ENCODE peak calls at places on chromosomes 4 and X, in four cellular contexts. W, R, O and L are unnamed samples. For H3K4me1, the result is how much of the 10 kb centered on the place peaks cover.

GRCh38 chr4:48196758-48197504 is 62.9 kb upstream of the TXK start:
- DNase-seq in W (no peak), R (no peak), O (no peak), L (no peak)

GRCh38 chrX:41739871-41740270 is 15.9 kb downstream of the GPR82 start:
- DNase-seq in W (no peak), R (no peak), O (no peak), L (no peak)

GRCh38 chrX:35340451-35340850 is 397.9 kb downstream of the FAM47B start:
- DNase-seq in W (no peak), R (no peak), O (no peak), L (no peak)

GRCh38 chr4:182277402-182277801 is 34.2 kb downstream of the TENM3 start:
- DNase-seq in W (no peak), R (no peak), O (no peak), L (no peak)

GRCh38 chr4:93719552-93719951 is 109.0 kb upstream of the ATOH1 start:
- DNase-seq in W (no peak), R (no peak), O (no peak), L (no peak)

GRCh38 chr4:159103406-159104131 is 690 bp downstream of the RAPGEF2 start:
- DNase-seq in W (peak), R (peak), O (peak), L (no peak)

GRCh38 chrX:55033429-55033828 is 2.7 kb upstream of the ALAS2 start:
- DNase-seq in W (no peak), R (no peak), O (no peak), L (no peak)

GRCh38 chr4:172127168-172127567 is 314.0 kb downstream of the GALNTL6 start:
- DNase-seq in W (no peak), R (no peak), O (no peak), L (no peak)

GRCh38 chrX:108584617-108585211 is 145.1 kb downstream of the COL4A5 start:
- DNase-seq in W (no peak), R (no peak), O (no peak), L (no peak)

GRCh38 chrX:136674270-136674986 is 26.5 kb downstream of the CD40LG start:
- DNase-seq in W (no peak), R (no peak), O (no peak), L (no peak)

GRCh38 chr4:147829401-147830101 is 97.7 kb downstream of the ARHGAP10 start:
- DNase-seq in W (peak), R (peak), O (no peak), L (no peak)

GRCh38 chr4:168886361-168886760 is 123.7 kb downstream of the CBR4 start:
- DNase-seq in W (no peak), R (no peak), O (no peak), L (no peak)

GRCh38 chr4:108110450-108110849 is 58.3 kb downstream of the LEF1 start:
- DNase-seq in W (no peak), R (no peak), O (no peak), L (peak)

GRCh38 chrX:20967725-20968124 is 406.5 kb upstream of the CNKSR2 start:
- DNase-seq in W (no peak), R (no peak), O (no peak), L (no peak)

GRCh38 chr4:114727426-114727825 is 128.8 kb downstream of the UGT8 start:
- DNase-seq in W (no peak), R (no peak), O (no peak), L (no peak)

GRCh38 chr4:159764343-159764952 is 661.6 kb downstream of the RAPGEF2 start:
- DNase-seq in W (no peak), R (no peak), O (no peak), L (no peak)

GRCh38 chr4:174314770-174315169 is 31.1 kb downstream of the CEP44 start:
- DNase-seq in W (no peak), R (no peak), O (no peak), L (no peak)

GRCh38 chrX:98405376-98405775 is 1521.7 kb downstream of the RPA4 start:
- DNase-seq in W (no peak), R (no peak), O (no peak), L (no peak)

GRCh38 chrX:33840176-33840575 is 291.9 kb downstream of the FAM47A start:
- DNase-seq in W (no peak), R (no peak), O (no peak), L (no peak)

GRCh38 chr4:22458112-22458511 is 57.8 kb downstream of the ADGRA3 start:
- DNase-seq in W (peak), R (no peak), O (no peak), L (no peak)

DNA sequence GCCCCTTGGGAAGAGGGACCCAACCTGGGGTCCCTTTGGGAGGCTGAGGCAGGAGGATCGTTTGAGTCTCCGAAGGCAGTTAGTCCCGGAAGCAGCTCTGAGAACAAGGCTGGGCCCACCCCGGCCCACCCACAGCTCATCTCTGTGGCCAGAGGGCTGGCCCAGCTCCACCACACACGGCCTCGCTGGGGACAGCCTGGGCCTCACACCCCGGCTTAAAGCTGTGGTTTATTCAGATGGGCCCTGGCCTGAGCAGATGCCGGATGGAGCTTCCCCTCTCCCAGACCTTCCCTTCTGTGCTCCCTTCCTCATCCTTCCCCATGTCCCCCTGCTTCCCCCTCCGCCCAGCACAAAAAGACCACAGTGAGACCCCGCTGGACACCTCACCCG is 54.4 kb downstream of the FAM53A start:
- DNase-seq in W (no peak), R (no peak), O (no peak), L (no peak)
- TF ChIP-seq POLR2A in W (no peak), R (no peak), O (no peak), L (no peak)

GRCh38 chr4:6856391-6856790 is 53.2 kb upstream of the TBC1D14 start:
- DNase-seq in W (no peak), R (no peak), O (no peak), L (no peak)

GRCh38 chr4:6857009-6857882 is 52.4 kb upstream of the TBC1D14 start:
- DNase-seq in W (no peak), R (no peak), O (no peak), L (no peak)

GRCh38 chr4:6858997-6859396 is 50.6 kb upstream of the TBC1D14 start:
- DNase-seq in W (no peak), R (no peak), O (no peak), L (no peak)

GRCh38 chr4:6855692-6856297 is 53.8 kb upstream of the TBC1D14 start:
- DNase-seq in W (peak), R (no peak), O (no peak), L (no peak)

DNA sequence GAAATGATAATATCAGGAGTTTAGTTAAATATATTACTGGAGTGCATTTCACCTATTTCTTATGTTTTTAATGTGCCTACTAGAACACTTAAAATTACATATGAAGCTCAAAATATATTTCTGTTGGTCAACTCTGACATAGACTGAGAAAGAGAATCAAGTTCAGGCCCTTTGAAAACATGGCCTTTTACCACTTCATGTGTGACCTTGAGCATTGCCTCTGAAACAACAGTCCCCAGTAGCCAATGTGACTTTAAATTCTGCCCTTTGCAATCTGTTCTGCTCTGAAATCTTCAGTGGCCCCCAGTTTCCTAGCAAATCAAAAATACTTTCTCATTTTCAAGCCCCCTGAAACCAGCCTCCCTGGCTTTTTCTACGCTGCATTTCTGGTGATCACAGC is 50.1 kb upstream of the TBC1D14 start:
- DNase-seq in W (no peak), R (no peak), O (no peak), L (no peak)
- H3K4me1 ChIP-seq in W (half or more), R (under half), O (under half), L (under half)

GRCh38 chr4:76210502-76210901 is 3.1 kb downstream of the SCARB2 start:
- DNase-seq in W (no peak), R (no peak), O (no peak), L (peak)

GRCh38 chr4:76213415-76214268 is at the start of gene SCARB2:
- DNase-seq in W (peak), R (peak), O (peak), L (peak)

GRCh38 chr4:76212851-76213414 is 691 bp downstream of the SCARB2 start:
- DNase-seq in W (no peak), R (no peak), O (no peak), L (peak)

GRCh38 chr4:76211769-76212168 is 1.9 kb downstream of the SCARB2 start:
- DNase-seq in W (no peak), R (no peak), O (no peak), L (peak)

DNA sequence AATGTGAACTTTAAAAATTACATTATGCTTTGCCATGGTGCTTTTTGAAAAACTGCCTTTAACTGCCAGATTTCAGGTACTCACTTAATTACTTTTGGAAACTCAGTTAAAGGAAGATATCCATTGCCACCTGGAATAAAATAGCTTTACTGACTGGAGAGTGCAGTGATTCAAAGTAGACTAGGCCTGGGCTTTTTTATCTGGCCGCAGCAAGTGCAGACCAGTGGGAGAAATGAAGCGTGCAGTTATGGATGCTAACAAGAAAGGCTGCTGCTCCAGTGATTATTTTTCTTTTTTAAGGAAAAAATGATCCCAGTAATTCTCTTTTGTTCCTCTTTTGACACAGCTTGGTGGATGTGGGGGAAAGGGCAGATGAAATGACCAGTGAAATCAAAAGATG is 1.3 kb downstream of the SCARB2 start:
- DNase-seq in W (no peak), R (no peak), O (no peak), L (peak)
- TF ChIP-seq POLR2A in W (no peak), R (no peak), O (no peak), L (no peak)

GRCh38 chr4:123786159-123786915 is 389.7 kb downstream of the SPRY1 start:
- DNase-seq in W (no peak), R (no peak), O (no peak), L (no peak)
- H3K4me1 ChIP-seq in W (under half), R (under half), O (under half), L (half or more)

GRCh38 chr4:36244257-36245084 is at the start of gene ARAP2:
- DNase-seq in W (no peak), R (peak), O (peak), L (no peak)
- TF ChIP-seq POLR2A in W (no peak), R (peak), O (no peak), L (no peak)

DNA sequence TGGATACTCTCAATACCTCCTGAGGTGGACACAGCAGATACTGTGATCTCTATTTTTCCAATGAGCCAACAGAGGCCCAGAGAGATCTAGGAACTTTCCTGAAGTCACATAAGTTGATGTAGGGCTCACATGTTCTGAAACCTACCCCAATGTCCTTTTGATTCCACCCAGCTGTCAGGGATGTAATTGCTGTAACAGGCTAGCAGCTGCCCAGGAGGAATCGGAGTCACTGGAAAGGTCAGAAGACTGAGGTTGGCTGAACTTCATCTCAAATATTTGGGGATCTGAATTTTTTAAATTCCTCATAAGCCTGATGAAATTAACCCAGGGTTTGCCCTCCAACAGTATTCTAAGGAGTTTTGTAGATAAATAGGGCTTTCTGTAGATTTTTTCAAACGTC is 52.5 kb upstream of the PROM1 start:
- DNase-seq in W (no peak), R (no peak), O (no peak), L (no peak)
- H3K4me1 ChIP-seq in W (under half), R (under half), O (under half), L (under half)

GRCh38 chr4:140252742-140253555 is 99.0 kb upstream of the MAML3 start:
- DNase-seq in W (peak), R (peak), O (peak), L (peak)
- TF ChIP-seq POLR2A in W (no peak), R (peak), O (no peak), L (no peak)

GRCh38 chr4:83216856-83217683 is 67.5 kb downstream of the COQ2 start:
- DNase-seq in W (no peak), R (no peak), O (no peak), L (no peak)
- H3K4me1 ChIP-seq in W (under half), R (under half), O (under half), L (under half)